ENCODE peak calls at places on chromosomes 12 and 14, in ten cellular contexts. I is kidney epithelial cell, S is PC-3, W is dorsolateral prefrontal cortex, C is WERI-Rb-1, L is right lobe of liver, V is bronchial epithelial cell, F is foreskin fibroblast, P is A549, O is WTC11. M is an unnamed sample.

GRCh38 chr12:108788911-108789310 is 57.6 kb upstream of the CORO1C start:
- DNase-seq in F (no peak), S (no peak), P (no peak), O (no peak), L (no peak), I (no peak), C (no peak), W (no peak), V (no peak), M (no peak)

GRCh38 chr14:35696119-35696518 is 113.0 kb downstream of the RALGAPA1 start:
- DNase-seq in C (no peak), S (no peak), F (no peak), V (no peak), W (no peak), O (no peak), I (no peak), P (no peak), L (no peak), M (no peak)

GRCh38 chr14:62015945-62016344 is 253.7 kb downstream of the SNAPC1 start:
- DNase-seq in S (peak; percentile 35), I (no peak), F (peak; percentile 75), P (no peak), V (peak; percentile 41), W (no peak), L (no peak), C (no peak), O (no peak), M (no peak)

GRCh38 chr14:97120204-97121120 is 323.3 kb downstream of the VRK1 start:
- DNase-seq in S (peak; percentile 30), V (no peak), W (no peak), P (no peak), O (no peak), L (no peak), I (peak; percentile 4), F (no peak), C (no peak), M (no peak)

GRCh38 chr14:104676694-104677505 is 12.5 kb upstream of the INF2 start:
- DNase-seq in C (peak; percentile 89), O (peak; percentile 49), L (peak; percentile 58), S (no peak), V (no peak), P (no peak), F (peak; percentile 22), W (no peak), I (no peak), M (peak; percentile 55)

GRCh38 chr12:79988368-79988767 is 53.5 kb upstream of the PPP1R12A start:
- DNase-seq in O (no peak), W (no peak), V (peak; percentile 21), I (no peak), F (peak; percentile 66), P (no peak), S (peak; percentile 53), L (no peak), C (no peak), M (no peak)

GRCh38 chr12:11595080-11595479 is 54.4 kb upstream of the ETV6 start:
- DNase-seq in O (no peak), L (no peak), V (no peak), I (no peak), F (no peak), P (no peak), W (no peak), S (no peak), C (no peak), M (no peak)

GRCh38 chr12:106181416-106182114 is 42.8 kb upstream of the NUAK1 start:
- DNase-seq in W (no peak), O (no peak), V (no peak), F (no peak), S (no peak), C (no peak), I (no peak), P (no peak), L (no peak), M (no peak)

GRCh38 chr12:6858796-6859195 is 6.8 kb downstream of the USP5 start:
- DNase-seq in O (no peak), L (no peak), S (no peak), I (no peak), P (no peak), W (no peak), C (no peak), F (no peak), V (no peak), M (no peak)

GRCh38 chr12:76080729-76081415 is 3.6 kb downstream of the NAP1L1 start:
- DNase-seq in O (peak; percentile 28), L (no peak), V (no peak), F (peak; percentile 6), W (no peak), S (peak; percentile 13), I (no peak), C (peak; percentile 16), P (peak; percentile 37), M (no peak)

GRCh38 chr12:16008442-16008841 is 97.3 kb downstream of the DERA start:
- DNase-seq in W (no peak), C (no peak), P (no peak), F (no peak), L (no peak), S (no peak), V (no peak), I (no peak), O (no peak), M (no peak)

GRCh38 chr14:92792885-92793284 is 1.2 kb upstream of the GOLGA5 start:
- DNase-seq in F (peak; percentile 47), L (no peak), P (peak; percentile 30), S (peak; percentile 12), C (no peak), V (peak; percentile 49), O (no peak), I (no peak), W (no peak), M (no peak)

GRCh38 chr12:107319536-107320030 is 226.2 kb upstream of the CRY1 start:
- DNase-seq in C (no peak), W (no peak), V (no peak), S (no peak), L (no peak), F (no peak), I (no peak), P (no peak), O (no peak), M (peak; percentile 50)

GRCh38 chr14:47039336-47039735 is 387.8 kb upstream of the RPL10L start:
- DNase-seq in O (no peak), C (no peak), L (no peak), I (no peak), S (no peak), F (no peak), V (no peak), P (no peak), W (no peak), M (no peak)

GRCh38 chr14:47044841-47045240 is 393.3 kb upstream of the RPL10L start:
- DNase-seq in I (no peak), F (no peak), S (peak; percentile 51), P (no peak), O (peak; percentile 31), C (peak; percentile 51), W (no peak), L (no peak), V (peak; percentile 33), M (peak; percentile 8)

DNA sequence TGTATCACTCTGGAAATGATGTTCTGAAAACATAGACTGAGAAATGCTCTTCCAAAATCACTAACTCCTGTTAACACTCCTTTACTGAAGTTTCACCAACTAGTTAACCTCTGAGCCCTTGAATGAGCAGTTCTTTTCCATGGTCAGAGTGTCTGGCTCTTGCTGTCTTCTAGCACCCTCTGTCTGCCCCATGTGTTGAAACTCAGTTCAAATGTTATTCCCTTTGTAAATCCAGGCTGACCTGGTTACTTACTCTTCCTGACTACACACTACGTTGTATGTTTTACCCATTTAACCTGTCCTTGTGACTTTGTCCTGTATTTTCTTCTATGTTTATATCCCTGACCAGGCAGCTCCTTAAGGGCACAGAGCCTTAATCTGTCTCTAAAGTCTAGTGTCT is 388.9 kb upstream of the RPL10L start:
- DNase-seq in P (peak; percentile 31), C (peak; percentile 61), V (peak; percentile 73), L (no peak), S (peak; percentile 30), F (no peak), I (peak; percentile 9), W (no peak), O (no peak), M (peak; percentile 8)
- TF ChIP-seq CTCF in P (no peak), C (peak; percentile 71), V (peak; percentile 68), L (peak; percentile 66), S (peak; percentile 56), F (no peak), I (peak; percentile 56), W (peak; percentile 21), O (no peak), M (peak; percentile 18)

DNA sequence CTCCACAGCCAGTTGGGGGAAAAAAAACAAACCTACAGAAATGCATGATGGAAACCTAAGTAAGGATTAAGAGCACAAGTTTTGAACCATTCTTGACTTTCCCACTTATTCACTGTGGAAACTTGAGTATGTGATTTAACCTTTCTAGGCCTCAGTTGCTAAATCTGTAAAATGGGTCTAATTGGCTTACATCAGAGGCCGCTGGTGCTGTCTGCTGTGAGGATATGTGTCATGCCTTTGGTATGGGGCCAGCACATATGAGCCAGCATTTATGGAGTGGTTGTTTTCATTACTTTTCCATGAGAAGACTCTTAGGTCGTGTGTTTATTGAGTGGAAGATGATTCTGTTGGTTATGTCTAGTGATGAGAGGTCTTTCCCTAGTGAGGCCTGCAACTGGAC is 102.4 kb downstream of the ESR2 start:
- DNase-seq in C (no peak), W (no peak), F (peak; percentile 85), S (peak; percentile 80), L (no peak), O (no peak), V (peak; percentile 65), P (peak; percentile 70), I (peak; percentile 16), M (no peak)
- TF ChIP-seq CTCF in C (no peak), W (no peak), F (no peak), S (no peak), L (no peak), O (no peak), V (no peak), P (no peak), I (no peak), M (no peak)

DNA sequence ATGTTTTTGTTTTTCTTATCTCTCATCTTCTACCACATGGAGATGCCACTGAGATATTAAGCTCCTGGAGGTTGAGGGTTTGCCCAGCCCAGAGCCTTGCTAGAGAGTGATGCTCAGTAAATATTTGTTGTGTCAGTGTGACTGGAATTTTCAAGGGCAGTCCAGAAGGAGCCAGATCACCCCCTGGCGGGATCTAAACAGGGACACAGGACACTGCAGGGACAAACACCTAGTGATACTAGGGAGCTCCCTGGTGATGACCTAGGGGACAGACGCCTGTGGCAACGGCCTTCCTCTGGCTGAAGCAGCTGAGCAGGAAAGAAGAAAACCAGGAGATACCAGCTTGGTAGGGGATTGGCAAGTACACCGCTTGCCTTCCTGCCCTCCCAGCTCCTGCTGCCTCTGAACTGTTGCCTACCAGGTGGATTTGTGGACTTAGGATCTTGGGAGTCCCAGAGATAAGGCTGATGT is 714.4 kb upstream of the TBX3 start:
- DNase-seq in O (no peak), L (peak; percentile 66), S (peak; percentile 86), P (peak; percentile 85), V (peak; percentile 14), W (no peak), I (no peak), C (peak; percentile 44), F (peak; percentile 18), M (no peak)
- TF ChIP-seq CTCF in O (no peak), L (peak; percentile 49), S (peak; percentile 96), P (peak; percentile 58), V (peak; percentile 32), W (no peak), I (peak; percentile 3), C (peak; percentile 28), F (no peak), M (no peak)

DNA sequence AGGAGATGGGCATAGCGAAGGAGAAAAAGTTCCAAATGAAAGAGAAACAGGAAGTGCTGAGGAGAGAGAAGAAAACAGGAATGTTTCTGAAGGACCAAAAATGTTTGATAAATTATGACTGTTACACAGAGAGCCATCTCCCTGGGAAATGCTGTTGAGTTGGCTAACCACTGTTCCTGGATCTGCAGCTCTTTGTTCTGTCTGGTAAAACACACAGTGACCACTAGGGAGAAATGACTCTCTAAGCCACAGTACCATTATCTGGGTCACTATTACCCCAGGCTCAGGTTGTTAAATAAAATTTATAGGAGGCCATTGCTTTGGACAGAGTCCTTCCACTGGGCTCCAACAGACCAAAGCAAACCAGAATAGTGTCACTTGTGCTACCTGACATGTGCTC is 219.3 kb downstream of the CRADD start:
- DNase-seq in W (no peak), C (no peak), P (no peak), S (no peak), L (no peak), V (no peak), F (no peak), O (no peak), I (no peak), M (no peak)
- TF ChIP-seq CTCF in W (no peak), C (peak; percentile 21), P (no peak), S (peak; percentile 31), L (no peak), V (no peak), F (no peak), O (no peak), I (no peak), M (no peak)